ENCODE peak calls at places on chromosomes 4 and X, in nine cellular contexts. V, U, O, T, R, Z, E, I and W are unnamed samples.

GRCh38 chrX:137052641-137053235 is 18.9 kb upstream of the GPR101 start:
- DNase-seq in V (no peak), U (no peak), O (no peak), T (no peak), R (no peak), Z (no peak), E (no peak), I (no peak), W (no peak)

GRCh38 chr4:43379001-43379400 is 486.5 kb downstream of the GRXCR1 start:
- DNase-seq in V (no peak), U (no peak), O (no peak), T (no peak), R (no peak), Z (no peak), E (no peak), I (no peak), W (no peak)

GRCh38 chr4:76990288-76991080 is 40.9 kb downstream of the SEPTIN11 start:
- DNase-seq in V (no peak), U (no peak), O (no peak), T (peak), R (peak), Z (no peak), E (no peak), I (peak), W (peak)

GRCh38 chr4:76764251-76764650 is 133.7 kb downstream of the SOWAHB start:
- DNase-seq in V (no peak), U (no peak), O (no peak), T (peak), R (peak), Z (no peak), E (no peak), I (peak), W (peak)

GRCh38 chr4:8506373-8507250 is 66.0 kb downstream of the TRMT44 start:
- DNase-seq in V (peak), U (no peak), O (no peak), T (peak), R (peak), Z (no peak), E (no peak), I (peak), W (no peak)

GRCh38 chr4:127622621-127622922 is 10.2 kb upstream of the INTU start:
- DNase-seq in V (no peak), U (no peak), O (no peak), T (no peak), R (no peak), Z (no peak), E (no peak), I (no peak), W (no peak)

GRCh38 chr4:184310171-184310567 is 92.5 kb upstream of the ENPP6 start:
- DNase-seq in V (no peak), U (no peak), O (peak), T (no peak), R (peak), Z (no peak), E (no peak), I (no peak), W (peak)

GRCh38 chrX:9845574-9845948 is 59.3 kb downstream of the SHROOM2 start:
- DNase-seq in V (no peak), U (no peak), O (no peak), T (no peak), R (no peak), Z (no peak), E (no peak), I (no peak), W (peak)

GRCh38 chr4:108502366-108502765 is 118.0 kb upstream of the RPL34 start:
- DNase-seq in V (no peak), U (peak), O (no peak), T (no peak), R (peak), Z (no peak), E (no peak), I (no peak), W (peak)

GRCh38 chr4:26858035-26858918 is 2.4 kb upstream of the STIM2 start:
- DNase-seq in V (no peak), U (no peak), O (no peak), T (no peak), R (no peak), Z (no peak), E (no peak), I (no peak), W (no peak)

GRCh38 chrX:67613366-67613765 is 69.5 kb downstream of the AR start:
- DNase-seq in V (no peak), U (no peak), O (no peak), T (no peak), R (peak), Z (no peak), E (no peak), I (no peak), W (no peak)

GRCh38 chrX:54482839-54483593 is 13.0 kb downstream of the FGD1 start:
- DNase-seq in V (no peak), U (no peak), O (no peak), T (no peak), R (peak), Z (no peak), E (no peak), I (no peak), W (no peak)

GRCh38 chrX:154653048-154653401 is 354 bp downstream of the CTAG2 start:
- DNase-seq in V (no peak), U (no peak), O (no peak), T (no peak), R (no peak), Z (no peak), E (no peak), I (no peak), W (no peak)

GRCh38 chr4:5785806-5786680 is 75.0 kb downstream of the EVC start:
- DNase-seq in V (no peak), U (no peak), O (no peak), T (peak), R (no peak), Z (no peak), E (no peak), I (peak), W (peak)

GRCh38 chr4:24775209-24775608 is 20.2 kb upstream of the SOD3 start:
- DNase-seq in V (no peak), U (no peak), O (no peak), T (peak), R (peak), Z (no peak), E (no peak), I (no peak), W (no peak)

GRCh38 chrX:154046262-154046771 is 26.6 kb upstream of the IRAK1 start:
- DNase-seq in V (no peak), U (peak), O (no peak), T (peak), R (peak), Z (no peak), E (no peak), I (peak), W (peak)

GRCh38 chr4:168587326-168588125 is 90.7 kb downstream of the PALLD start:
- DNase-seq in V (no peak), U (no peak), O (no peak), T (peak), R (peak), Z (no peak), E (no peak), I (peak), W (peak)

GRCh38 chrX:154805696-154806091 is 409 bp upstream of the MPP1 start:
- DNase-seq in V (no peak), U (no peak), O (no peak), T (peak), R (no peak), Z (no peak), E (no peak), I (peak), W (peak)

GRCh38 chr4:145285928-145286327 is 105.5 kb upstream of the OTUD4 start:
- DNase-seq in V (no peak), U (no peak), O (no peak), T (no peak), R (peak), Z (no peak), E (no peak), I (no peak), W (peak)

GRCh38 chr4:175998782-175999181 is 66.9 kb upstream of the WDR17 start:
- DNase-seq in V (no peak), U (no peak), O (no peak), T (peak), R (no peak), Z (peak), E (no peak), I (peak), W (peak)

GRCh38 chrX:12113321-12113720 is 25.0 kb upstream of the FRMPD4 start:
- DNase-seq in V (no peak), U (no peak), O (no peak), T (no peak), R (no peak), Z (no peak), E (no peak), I (no peak), W (no peak)

GRCh38 chr4:37475776-37476175 is 210.4 kb downstream of the RELL1 start:
- DNase-seq in V (no peak), U (no peak), O (no peak), T (no peak), R (no peak), Z (no peak), E (no peak), I (no peak), W (no peak)

GRCh38 chr4:152682143-152682542 is 2.3 kb upstream of the TMEM154 start:
- DNase-seq in V (no peak), U (no peak), O (no peak), T (no peak), R (no peak), Z (no peak), E (no peak), I (no peak), W (no peak)

GRCh38 chrX:38282044-38282443 is 45.3 kb downstream of the RPGR start:
- DNase-seq in V (no peak), U (no peak), O (no peak), T (peak), R (no peak), Z (no peak), E (no peak), I (peak), W (no peak)

GRCh38 chrX:13028871-13029336 is 15.5 kb downstream of the FAM9C start:
- DNase-seq in V (no peak), U (no peak), O (no peak), T (no peak), R (peak), Z (no peak), E (no peak), I (peak), W (peak)

GRCh38 chr4:183987529-183987946 is 82.4 kb downstream of the STOX2 start:
- DNase-seq in V (peak), U (peak), O (no peak), T (peak), R (no peak), Z (no peak), E (no peak), I (peak), W (peak)

GRCh38 chrX:21932277-21932996 is 8.1 kb upstream of the SMS start:
- DNase-seq in V (no peak), U (no peak), O (no peak), T (peak), R (peak), Z (no peak), E (no peak), I (peak), W (peak)

GRCh38 chr4:158906073-158906472 is 137.2 kb downstream of the FNIP2 start:
- DNase-seq in V (no peak), U (no peak), O (no peak), T (no peak), R (no peak), Z (peak), E (no peak), I (no peak), W (peak)

GRCh38 chrX:134013092-134013497 is 27.7 kb upstream of the GPC3 start:
- DNase-seq in V (no peak), U (no peak), O (no peak), T (peak), R (peak), Z (no peak), E (no peak), I (peak), W (peak)